ENCODE peak calls at places on chromosome 9, in six cellular contexts. Z, N, U, K, G and E are unnamed samples.

GRCh38 chr9:124133752-124134151 is 122.2 kb downstream of the LHX2 start:
- DNase-seq in Z (peak), N (peak), U (no peak), K (peak), G (no peak), E (no peak)

GRCh38 chr9:109417054-109417453 is 81.1 kb downstream of the PTPN3 start:
- DNase-seq in Z (no peak), N (no peak), U (no peak), K (no peak), G (no peak), E (no peak)

GRCh38 chr9:96566401-96567202 is 53.0 kb downstream of the CDC14B start:
- DNase-seq in Z (peak), N (peak), U (peak), K (peak), G (no peak), E (peak)

GRCh38 chr9:41229408-41230401 is 40.6 kb upstream of the ZNG1F start:
- DNase-seq in Z (peak), N (peak), U (no peak), K (no peak), G (no peak), E (no peak)

GRCh38 chr9:107707419-107707837 is 217.9 kb upstream of the KLF4 start:
- DNase-seq in Z (peak), N (peak), U (no peak), K (no peak), G (no peak), E (no peak)

GRCh38 chr9:124254261-124254682 is 3.5 kb upstream of the NEK6 start:
- DNase-seq in Z (no peak), N (no peak), U (no peak), K (no peak), G (no peak), E (no peak)

GRCh38 chr9:8468048-8468600 is 668.5 kb upstream of the DMAC1 start:
- DNase-seq in Z (no peak), N (no peak), U (no peak), K (no peak), G (no peak), E (no peak)

GRCh38 chr9:102461441-102461840 is 533.7 kb upstream of the CYLC2 start:
- DNase-seq in Z (peak), N (no peak), U (no peak), K (no peak), G (no peak), E (no peak)

GRCh38 chr9:70218767-70219166 is 40.0 kb upstream of the SMC5 start:
- DNase-seq in Z (peak), N (peak), U (no peak), K (no peak), G (no peak), E (no peak)

GRCh38 chr9:108924436-108924835 is 9.5 kb downstream of the ELP1 start:
- DNase-seq in Z (no peak), N (no peak), U (no peak), K (no peak), G (no peak), E (no peak)

GRCh38 chr9:136902259-136902821 is 16.0 kb downstream of the TRAF2 start:
- DNase-seq in Z (peak), N (peak), U (peak), K (no peak), G (no peak), E (peak)

GRCh38 chr9:7042124-7042523 is 284.4 kb downstream of the KDM4C start:
- DNase-seq in Z (no peak), N (peak), U (no peak), K (no peak), G (no peak), E (no peak)

GRCh38 chr9:99026956-99027298 is 78.0 kb upstream of the TGFBR1 start:
- DNase-seq in Z (no peak), N (no peak), U (no peak), K (no peak), G (no peak), E (no peak)

GRCh38 chr9:120928720-120929389 is 2.3 kb upstream of the TRAF1 start:
- DNase-seq in Z (peak), N (peak), U (peak), K (peak), G (no peak), E (peak)
- TF ChIP-seq CTCF in Z (no peak), N (peak), U (no peak), K (no peak), G (no peak), E (no peak)

DNA sequence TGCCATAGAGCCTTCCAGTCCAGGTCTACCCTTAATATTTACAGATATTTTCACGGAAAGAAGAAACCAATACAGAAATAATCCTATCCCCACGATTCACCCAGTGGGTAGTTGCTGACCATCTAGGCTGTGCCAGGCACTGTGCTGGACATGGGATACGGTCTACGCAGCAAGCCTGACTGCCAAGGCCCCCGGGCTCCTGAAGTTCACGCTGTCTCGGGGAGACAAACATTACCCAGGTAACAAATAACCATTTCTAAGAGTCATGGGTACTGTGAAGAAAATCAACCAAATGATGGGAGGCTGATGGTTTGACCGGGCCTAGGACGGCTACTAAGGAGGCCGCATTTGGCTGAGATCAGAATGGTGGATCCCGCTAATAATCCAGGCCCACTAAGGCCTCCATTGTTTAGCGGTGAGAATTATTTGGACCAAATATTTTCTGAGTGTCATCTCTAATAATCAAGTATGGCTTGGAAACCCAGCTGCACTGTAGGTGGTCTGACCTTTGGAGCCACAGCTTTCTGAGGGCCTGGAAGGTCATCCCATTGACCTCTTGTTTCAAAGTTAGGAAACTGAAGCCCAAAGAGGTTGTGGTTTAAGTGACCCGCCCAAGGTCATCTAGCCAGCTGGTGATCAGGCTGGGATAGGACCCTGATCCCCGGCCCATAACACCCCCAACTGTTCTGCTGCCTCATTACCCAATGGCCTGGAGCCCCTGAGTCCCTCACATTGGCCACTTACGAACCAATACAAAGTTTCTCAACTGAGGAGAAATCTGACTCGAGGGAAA is 82.4 kb downstream of the AK8 start:
- DNase-seq in Z (no peak), N (no peak), U (no peak), K (no peak), G (no peak), E (no peak)
- TF ChIP-seq CTCF in Z (no peak), N (no peak), U (no peak), K (no peak), G (no peak), E (no peak)

DNA sequence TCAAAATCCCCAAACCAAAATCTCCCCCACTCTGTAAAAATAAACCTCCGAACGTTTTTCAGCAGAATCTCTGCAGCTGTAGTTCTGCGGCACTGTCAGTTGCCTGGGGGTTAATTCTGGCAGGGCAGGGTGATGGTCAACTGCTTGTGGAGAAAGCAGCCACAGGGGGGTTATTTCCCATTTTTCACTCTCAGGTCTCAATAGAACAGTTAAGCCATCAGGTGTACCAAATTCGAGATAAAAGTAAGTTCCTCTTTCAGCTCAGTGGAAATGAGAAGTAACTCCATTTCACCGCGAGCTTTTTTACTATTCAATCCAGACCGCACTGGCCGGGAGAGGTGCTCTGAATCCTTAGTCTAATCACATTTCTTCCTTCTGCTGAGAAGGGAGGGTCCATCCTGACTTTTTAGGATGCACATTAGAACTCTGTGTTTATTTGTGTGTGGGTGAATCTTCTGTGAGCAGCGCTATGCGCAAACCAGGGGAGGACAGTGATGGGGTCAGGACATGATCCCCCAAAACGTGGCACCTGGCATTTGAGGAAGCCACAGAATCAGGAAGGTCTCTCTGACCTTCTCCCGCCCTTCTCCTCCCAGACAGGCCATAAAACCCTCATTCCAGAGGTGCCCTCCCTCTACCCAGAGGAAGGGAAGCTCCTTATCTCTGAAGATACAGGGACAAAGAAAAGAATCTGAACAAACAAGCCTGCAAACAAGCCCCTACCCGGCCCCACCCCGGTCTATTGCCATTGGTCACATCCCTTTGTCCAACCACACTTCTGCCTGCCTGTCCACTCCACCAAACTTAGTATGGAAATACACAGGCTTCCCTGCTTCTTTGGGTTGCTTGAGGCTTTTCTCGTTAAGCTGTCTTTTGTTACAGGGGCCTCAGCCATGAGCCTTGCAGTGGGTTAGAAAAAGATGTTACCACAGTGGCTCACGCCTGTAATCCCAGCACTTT is 229.0 kb downstream of the ROR2 start:
- DNase-seq in Z (no peak), N (peak), U (no peak), K (no peak), G (no peak), E (no peak)
- TF ChIP-seq CTCF in Z (no peak), N (no peak), U (no peak), K (no peak), G (no peak), E (no peak)

GRCh38 chr9:121267689-121268597 is at the start of gene GSN:
- DNase-seq in Z (peak), N (peak), U (peak), K (peak), G (no peak), E (peak)
- TF ChIP-seq CTCF in Z (peak), N (peak), U (no peak), K (no peak), G (no peak), E (no peak)

GRCh38 chr9:131872006-131872405 is 132.1 kb upstream of the RAPGEF1 start:
- DNase-seq in Z (no peak), N (no peak), U (no peak), K (no peak), G (no peak), E (no peak)
- TF ChIP-seq CTCF in Z (peak), N (peak), U (no peak), K (no peak), G (no peak), E (no peak)